ENCODE peak calls at places on chromosomes 11 and 22, in six cellular contexts. Q is NCI-H748 treated with DMSO at 0.1 percent for 48 hours, H is naive B cell, X is dorsolateral prefrontal cortex, F is A549, M is COR-L47. E is an unnamed sample.

GRCh38 chr22:37464181-37464580 is 22.0 kb downstream of the MFNG start:
- DNase-seq in Q (no peak), F (no peak), X (no peak), H (no peak), M (no peak), E (no peak)

GRCh38 chr11:16454284-16454683 is 97.9 kb upstream of the SOX6 start:
- DNase-seq in M (no peak), Q (no peak), H (no peak), F (no peak), X (no peak), E (no peak)

GRCh38 chr11:8263109-8263768 is 439 bp downstream of the LMO1 start:
- DNase-seq in H (peak; percentile 19), F (no peak), X (no peak), Q (peak; percentile 50), M (no peak), E (no peak)

GRCh38 chr11:10459029-10459970 is 4.2 kb downstream of the AMPD3 start:
- DNase-seq in X (no peak), H (peak; percentile 81), Q (no peak), M (no peak), F (no peak), E (no peak)

GRCh38 chr11:64150481-64151239 is 15.3 kb downstream of the MACROD1 start:
- DNase-seq in H (no peak), M (peak; percentile 63), F (no peak), Q (no peak), X (peak; percentile 65), E (no peak)

GRCh38 chr11:120344302-120345004 is 8.2 kb downstream of the ARHGEF12 start:
- DNase-seq in Q (no peak), X (no peak), F (no peak), M (no peak), H (peak; percentile 72), E (no peak)

GRCh38 chr11:57427692-57428082 is 766 bp upstream of the SLC43A3 start:
- DNase-seq in F (no peak), H (no peak), X (no peak), Q (no peak), M (no peak), E (no peak)

GRCh38 chr11:78957481-78958245 is 383.0 kb upstream of the NARS2 start:
- DNase-seq in F (no peak), H (no peak), X (no peak), M (no peak), Q (no peak), E (no peak)

GRCh38 chr11:126636911-126637799 is 281.7 kb downstream of the ST3GAL4 start:
- DNase-seq in Q (no peak), F (peak; percentile 18), M (no peak), X (no peak), H (no peak), E (no peak)

GRCh38 chr11:111303476-111303875 is 5.1 kb downstream of the POU2AF3 start:
- DNase-seq in F (peak; percentile 11), H (no peak), X (no peak), Q (no peak), M (no peak), E (peak; percentile 56)

GRCh38 chr22:32697331-32697995 is 104.0 kb upstream of the TIMP3 start:
- DNase-seq in X (no peak), M (no peak), F (no peak), Q (no peak), H (no peak), E (no peak)

GRCh38 chr22:41217553-41218157 is 12.5 kb downstream of the L3MBTL2 start:
- DNase-seq in H (no peak), M (no peak), Q (no peak), X (no peak), F (no peak), E (no peak)

GRCh38 chr11:34466802-34467488 is 28.2 kb downstream of the CAT start:
- DNase-seq in X (no peak), F (no peak), H (no peak), Q (no peak), M (no peak), E (no peak)

GRCh38 chr22:50012201-50013181 is at the start of gene IL17REL:
- DNase-seq in M (no peak), F (no peak), Q (no peak), X (no peak), H (no peak), E (peak; percentile 34)

GRCh38 chr11:64834723-64835615 is 9.5 kb downstream of the CDC42BPG start:
- DNase-seq in X (no peak), Q (no peak), H (no peak), F (peak; percentile 58), M (no peak), E (no peak)